ENCODE peak calls at places on chromosomes 3 and 15, in six cellular contexts. G is lung, O is endothelial cell of umbilical vein, U is HCT116, I is heart left ventricle, X is tibial nerve. R is an unnamed sample. For H3K4me1, the result is how much of the 10 kb centered on the place peaks cover.

GRCh38 chr15:97521894-97522293 is 438.6 kb upstream of the ARRDC4 start:
- DNase-seq in G (no peak), O (peak), I (peak), X (no peak), U (no peak), R (peak)

GRCh38 chr3:110376119-110376518 is 695.5 kb upstream of the NECTIN3 start:
- DNase-seq in X (no peak), G (no peak), O (no peak), I (no peak), U (no peak), R (no peak)

GRCh38 chr3:150414273-150414672 is 6.2 kb downstream of the TSC22D2 start:
- DNase-seq in X (no peak), U (no peak), G (no peak), O (peak), I (peak), R (no peak)

GRCh38 chr3:82814660-82815059 is 1053.2 kb upstream of the GBE1 start:
- DNase-seq in I (peak), O (no peak), X (no peak), G (no peak), U (no peak), R (no peak)

GRCh38 chr3:119569156-119569555 is 9.7 kb upstream of the CD80 start:
- DNase-seq in U (no peak), X (no peak), I (no peak), O (no peak), G (no peak), R (no peak)

GRCh38 chr15:24943361-24943760 is 11.4 kb upstream of the SNRPN start:
- DNase-seq in I (no peak), O (no peak), G (no peak), X (no peak), U (no peak), R (no peak)

GRCh38 chr15:31352283-31352880 is 25.7 kb downstream of the KLF13 start:
- DNase-seq in O (no peak), X (no peak), G (no peak), I (peak), U (no peak), R (peak)

GRCh38 chr3:39960515-39961403 is 151.3 kb downstream of the MYRIP start:
- DNase-seq in O (peak), X (peak), U (no peak), I (no peak), G (no peak), R (no peak)

GRCh38 chr3:40079203-40079844 is 230.2 kb upstream of the EIF1B start:
- DNase-seq in G (no peak), O (no peak), X (no peak), I (no peak), U (no peak), R (no peak)

GRCh38 chr3:185912929-185913901 is 24.6 kb downstream of the TRA2B start:
- DNase-seq in O (no peak), I (no peak), X (no peak), U (no peak), G (no peak), R (no peak)

GRCh38 chr3:120264963-120265362 is 20.1 kb downstream of the GPR156 start:
- DNase-seq in U (no peak), I (no peak), O (no peak), X (no peak), G (no peak), R (no peak)

GRCh38 chr3:101780661-101781060 is 1.6 kb downstream of the NXPE3 start:
- DNase-seq in X (no peak), G (no peak), I (no peak), O (peak), U (no peak), R (no peak)

GRCh38 chr15:62618432-62618831 is 424.1 kb upstream of the TPM1 start:
- DNase-seq in X (no peak), O (no peak), U (no peak), G (no peak), I (no peak), R (no peak)

GRCh38 chr15:52111517-52112202 is 915 bp downstream of the BCL2L10 start:
- DNase-seq in I (no peak), G (no peak), O (no peak), U (no peak), X (no peak), R (no peak)

GRCh38 chr3:85560088-85560790 is 601.5 kb downstream of the CADM2 start:
- DNase-seq in G (no peak), X (peak), U (no peak), I (no peak), O (peak), R (peak)

DNA sequence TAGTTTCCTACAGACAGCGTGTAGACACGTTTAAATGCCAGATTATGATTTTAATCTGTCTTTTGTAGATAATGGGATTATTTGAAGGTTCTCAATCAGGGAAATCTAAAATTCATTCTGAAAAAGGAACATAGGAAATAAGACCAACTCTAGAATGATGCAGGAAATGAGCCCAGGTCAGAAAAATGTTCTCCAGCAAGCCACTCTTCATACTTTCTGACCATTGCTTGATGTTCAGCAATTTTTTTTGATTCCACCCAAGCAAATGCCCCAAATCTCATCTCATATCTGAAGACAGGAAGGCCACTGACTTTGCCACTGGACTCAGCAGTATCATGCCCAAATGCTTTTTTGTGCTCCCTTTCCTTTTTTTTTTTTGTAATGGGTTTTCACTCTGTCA is 373.4 kb downstream of the LPP start:
- DNase-seq in O (no peak), X (no peak), I (no peak), U (no peak), G (no peak), R (no peak)
- H3K4me1 ChIP-seq in O (under half), X (under half), I (under half), U (under half), G (under half), R (under half)

DNA sequence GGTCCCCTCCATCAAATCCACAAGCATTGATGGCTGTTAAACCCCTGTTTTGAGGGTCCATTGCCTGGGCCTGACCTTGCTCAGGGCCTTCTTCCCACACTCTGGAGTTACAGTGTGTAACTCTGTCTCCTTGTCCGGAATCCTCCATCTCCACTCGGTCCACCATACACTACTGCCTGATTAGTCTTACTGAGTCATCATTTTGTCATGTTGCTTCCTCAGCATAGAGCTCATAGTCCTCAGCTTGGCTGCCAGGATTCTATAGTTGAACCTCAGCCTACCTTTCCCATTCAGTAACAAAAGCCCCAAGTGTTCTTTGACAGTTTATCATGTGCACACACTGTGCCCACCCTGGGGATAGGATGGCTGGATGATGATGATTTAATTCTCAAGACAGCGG is 113.0 kb downstream of the PDE8A start:
- DNase-seq in O (no peak), G (no peak), X (no peak), U (no peak), I (no peak), R (no peak)
- H3K27ac ChIP-seq in O (no peak), G (no peak), X (no peak), U (no peak), I (no peak), R (no peak)

GRCh38 chr3:44966795-44967278 is 9.1 kb downstream of the ZDHHC3 start:
- DNase-seq in O (no peak), X (no peak), G (no peak), U (peak), I (no peak), R (no peak)

GRCh38 chr3:44969779-44970178 is 6.2 kb downstream of the ZDHHC3 start:
- DNase-seq in I (no peak), X (no peak), U (no peak), G (no peak), O (no peak), R (no peak)

GRCh38 chr3:44968447-44968858 is 7.5 kb downstream of the ZDHHC3 start:
- DNase-seq in U (no peak), O (no peak), I (no peak), G (no peak), X (no peak), R (no peak)

GRCh38 chr3:44970916-44971490 is 5.0 kb downstream of the ZDHHC3 start:
- DNase-seq in O (no peak), I (no peak), X (no peak), U (no peak), G (no peak), R (no peak)

DNA sequence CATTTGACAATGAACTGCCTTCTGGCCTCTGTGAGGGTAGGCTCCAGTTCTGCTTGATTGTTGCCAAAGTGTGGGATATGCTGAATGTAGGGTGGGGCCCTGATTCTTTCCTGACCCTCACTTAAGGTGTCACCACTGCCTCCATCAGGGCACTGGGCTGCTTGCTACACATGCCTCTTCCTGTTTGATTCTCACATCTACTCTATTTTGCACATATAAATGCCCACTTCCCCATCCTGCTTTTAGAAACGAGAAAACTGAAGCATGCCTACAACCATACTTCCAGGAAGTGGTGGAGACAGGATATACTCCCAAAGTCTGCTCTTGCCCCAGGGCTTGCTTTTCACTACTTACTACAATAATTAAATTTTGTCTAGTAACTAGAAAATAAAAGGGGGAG is 6.8 kb downstream of the ZDHHC3 start:
- DNase-seq in O (no peak), U (no peak), G (no peak), I (no peak), X (no peak), R (no peak)
- H3K4me1 ChIP-seq in O (under half), U (under half), G (under half), I (under half), X (under half), R (under half)

GRCh38 chr3:128782282-128783146 is 56.5 kb downstream of the RAB7A start:
- DNase-seq in X (no peak), I (no peak), O (no peak), G (no peak), U (no peak), R (no peak)

GRCh38 chr3:128783774-128784173 is 57.8 kb downstream of the RAB7A start:
- DNase-seq in O (no peak), I (no peak), U (no peak), G (no peak), X (no peak), R (no peak)

GRCh38 chr3:128784228-128784627 is 58.2 kb downstream of the RAB7A start:
- DNase-seq in O (peak), I (peak), U (no peak), G (no peak), X (no peak), R (peak)

GRCh38 chr3:128786434-128787020 is 60.5 kb downstream of the RAB7A start:
- DNase-seq in G (no peak), O (peak), X (no peak), I (no peak), U (no peak), R (no peak)

DNA sequence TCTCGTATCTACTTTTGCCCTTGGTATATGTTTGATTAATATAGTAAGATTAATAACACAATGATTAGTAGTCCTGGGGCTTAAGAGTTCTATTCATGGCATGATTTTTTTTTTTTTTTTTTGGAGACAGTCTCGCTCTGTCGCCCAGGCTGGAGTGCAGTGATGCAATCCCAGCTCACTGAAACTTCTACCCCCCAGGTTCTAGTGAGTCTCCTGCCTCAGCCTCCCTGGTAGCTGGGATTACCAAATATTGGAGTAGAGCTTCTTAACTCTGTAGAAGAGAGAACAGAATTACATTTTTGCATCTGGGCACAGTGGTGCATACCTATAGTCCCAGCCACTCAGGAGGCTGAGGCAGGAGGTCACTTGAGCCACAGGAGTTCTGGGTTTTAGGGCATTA is 58.9 kb downstream of the RAB7A start:
- DNase-seq in I (no peak), U (no peak), O (no peak), G (no peak), X (no peak), R (no peak)
- H3K27ac ChIP-seq in I (no peak), U (no peak), O (no peak), G (peak), X (no peak), R (peak)